ENCODE peak calls at places on chromosomes 4 and X, in eight cellular contexts. F is cardiac fibroblast; C is endothelial cell of umbilical vein; Y is stimulated activated CD4-positive, alpha-beta T cell treated with anti-CD3 and anti-CD28 coated beads, Interleukin-1b, Interleukin-23, amount 100 ng/mL, for 4 hours; O is hepatocyte; X is RCC 7860; Z is NCI-H748 treated with DMSO at 0.1 percent for 48 hours; K is body of pancreas. D is an unnamed sample.

GRCh38 chrX:69504626-69505612 is 793 bp downstream of the NALF2 start:
- DNase-seq in F (no peak), C (no peak), Y (no peak), O (peak; percentile 10), X (no peak), Z (no peak), K (no peak), D (no peak)

GRCh38 chr4:48858130-48858529 is 27.2 kb downstream of the OCIAD1 start:
- DNase-seq in F (no peak), C (no peak), Y (no peak), O (no peak), X (no peak), Z (no peak), K (no peak), D (no peak)

GRCh38 chrX:47568656-47569295 is 7.8 kb downstream of the ARAF start:
- DNase-seq in F (no peak), C (no peak), Y (peak; percentile 27), O (no peak), X (no peak), Z (no peak), K (no peak), D (peak; percentile 47)

GRCh38 chr4:5619913-5620625 is 88.3 kb downstream of the EVC2 start:
- DNase-seq in F (no peak), C (no peak), Y (no peak), O (no peak), X (no peak), Z (no peak), K (no peak), D (no peak)

GRCh38 chr4:86661006-86661405 is 66.9 kb downstream of the PTPN13 start:
- DNase-seq in F (no peak), C (no peak), Y (no peak), O (no peak), X (no peak), Z (no peak), K (no peak), D (no peak)

GRCh38 chrX:19332983-19333382 is 10.7 kb upstream of the PDHA1 start:
- DNase-seq in F (peak; percentile 39), C (no peak), Y (no peak), O (peak; percentile 20), X (no peak), Z (no peak), K (no peak), D (peak; percentile 35)

GRCh38 chr4:14361084-14361483 is 641.2 kb upstream of the CPEB2 start:
- DNase-seq in F (no peak), C (no peak), Y (no peak), O (peak; percentile 17), X (no peak), Z (no peak), K (no peak), D (no peak)

GRCh38 chr4:86032476-86033022 is 327.3 kb downstream of the MAPK10 start:
- DNase-seq in F (peak; percentile 95), C (no peak), Y (no peak), O (peak; percentile 63), X (no peak), Z (no peak), K (peak; percentile 10), D (peak; percentile 25)